ENCODE peak calls at places on chromosomes 3 and 15, in nine cellular contexts. One of them, this sample, is unnamed.

GRCh38 chr3:39639344-39640236 is 169.8 kb upstream of the MYRIP start:
- DNase-seq in left lung: peak; percentile 41
- DNase-seq in mesendoderm: peak; percentile 94
- DNase-seq in heart right ventricle: no peak
- DNase-seq in cardiac fibroblast: peak; percentile 96
- DNase-seq in HAP-1: peak; percentile 15
- DNase-seq in bronchial epithelial cell: peak; percentile 98
- DNase-seq in fibroblast of the aortic adventitia: peak; percentile 93
- DNase-seq in CD8-positive, alpha-beta T cell: no peak
- DNase-seq in this sample: peak; percentile 93

GRCh38 chr3:122258757-122259371 is 66.2 kb upstream of the CSTA start:
- DNase-seq in mesendoderm: peak; percentile 82
- DNase-seq in CD8-positive, alpha-beta T cell: no peak
- DNase-seq in cardiac fibroblast: peak; percentile 73
- DNase-seq in heart right ventricle: peak; percentile 56
- DNase-seq in left lung: peak; percentile 73
- DNase-seq in fibroblast of the aortic adventitia: peak; percentile 53
- DNase-seq in bronchial epithelial cell: peak; percentile 66
- DNase-seq in HAP-1: peak; percentile 64
- DNase-seq in this sample: peak; percentile 49

GRCh38 chr3:148727242-148727641 is 29.5 kb downstream of the AGTR1 start:
- DNase-seq in fibroblast of the aortic adventitia: no peak
- DNase-seq in heart right ventricle: no peak
- DNase-seq in mesendoderm: peak; percentile 76
- DNase-seq in cardiac fibroblast: peak; percentile 39
- DNase-seq in CD8-positive, alpha-beta T cell: no peak
- DNase-seq in bronchial epithelial cell: peak; percentile 4
- DNase-seq in HAP-1: peak; percentile 78
- DNase-seq in left lung: no peak
- DNase-seq in this sample: peak; percentile 15

GRCh38 chr3:157129782-157130137 is 30.2 kb downstream of the CCNL1 start:
- DNase-seq in fibroblast of the aortic adventitia: no peak
- DNase-seq in heart right ventricle: no peak
- DNase-seq in left lung: no peak
- DNase-seq in HAP-1: no peak
- DNase-seq in mesendoderm: peak; percentile 77
- DNase-seq in cardiac fibroblast: peak; percentile 34
- DNase-seq in bronchial epithelial cell: no peak
- DNase-seq in CD8-positive, alpha-beta T cell: peak; percentile 59
- DNase-seq in this sample: peak; percentile 86

GRCh38 chr15:60691508-60692047 is 212.6 kb upstream of the ICE2 start:
- DNase-seq in cardiac fibroblast: no peak
- DNase-seq in heart right ventricle: no peak
- DNase-seq in fibroblast of the aortic adventitia: no peak
- DNase-seq in bronchial epithelial cell: no peak
- DNase-seq in CD8-positive, alpha-beta T cell: no peak
- DNase-seq in mesendoderm: no peak
- DNase-seq in left lung: no peak
- DNase-seq in HAP-1: no peak
- DNase-seq in this sample: no peak

GRCh38 chr15:36797128-36797527 is 217.7 kb downstream of the CDIN1 start:
- DNase-seq in heart right ventricle: no peak
- DNase-seq in HAP-1: no peak
- DNase-seq in cardiac fibroblast: no peak
- DNase-seq in bronchial epithelial cell: no peak
- DNase-seq in fibroblast of the aortic adventitia: no peak
- DNase-seq in mesendoderm: peak; percentile 55
- DNase-seq in left lung: no peak
- DNase-seq in CD8-positive, alpha-beta T cell: no peak
- DNase-seq in this sample: no peak

GRCh38 chr15:38377547-38378161 is 76.3 kb upstream of the FAM98B start:
- DNase-seq in cardiac fibroblast: no peak
- DNase-seq in heart right ventricle: no peak
- DNase-seq in bronchial epithelial cell: no peak
- DNase-seq in CD8-positive, alpha-beta T cell: no peak
- DNase-seq in mesendoderm: no peak
- DNase-seq in fibroblast of the aortic adventitia: no peak
- DNase-seq in left lung: no peak
- DNase-seq in HAP-1: no peak
- DNase-seq in this sample: no peak

GRCh38 chr3:16516695-16517481 is 3.4 kb upstream of the RFTN1 start:
- DNase-seq in fibroblast of the aortic adventitia: peak; percentile 82
- DNase-seq in heart right ventricle: no peak
- DNase-seq in HAP-1: peak; percentile 39
- DNase-seq in bronchial epithelial cell: peak; percentile 37
- DNase-seq in cardiac fibroblast: peak; percentile 72
- DNase-seq in CD8-positive, alpha-beta T cell: no peak
- DNase-seq in mesendoderm: peak; percentile 54
- DNase-seq in left lung: no peak
- DNase-seq in this sample: peak; percentile 71

GRCh38 chr3:86814321-86814720 is 176.6 kb downstream of the VGLL3 start:
- DNase-seq in CD8-positive, alpha-beta T cell: no peak
- DNase-seq in mesendoderm: no peak
- DNase-seq in fibroblast of the aortic adventitia: no peak
- DNase-seq in HAP-1: no peak
- DNase-seq in cardiac fibroblast: no peak
- DNase-seq in bronchial epithelial cell: no peak
- DNase-seq in left lung: no peak
- DNase-seq in heart right ventricle: no peak
- DNase-seq in this sample: no peak

GRCh38 chr15:60062826-60063225 is 58.7 kb downstream of the FOXB1 start:
- DNase-seq in cardiac fibroblast: peak; percentile 87
- DNase-seq in bronchial epithelial cell: peak; percentile 83
- DNase-seq in mesendoderm: no peak
- DNase-seq in left lung: no peak
- DNase-seq in fibroblast of the aortic adventitia: peak; percentile 73
- DNase-seq in heart right ventricle: no peak
- DNase-seq in HAP-1: no peak
- DNase-seq in CD8-positive, alpha-beta T cell: no peak
- DNase-seq in this sample: peak; percentile 41

GRCh38 chr3:14799146-14799545 is 19.6 kb upstream of the FGD5 start:
- DNase-seq in bronchial epithelial cell: no peak
- DNase-seq in mesendoderm: no peak
- DNase-seq in HAP-1: no peak
- DNase-seq in CD8-positive, alpha-beta T cell: no peak
- DNase-seq in left lung: no peak
- DNase-seq in fibroblast of the aortic adventitia: no peak
- DNase-seq in cardiac fibroblast: no peak
- DNase-seq in heart right ventricle: no peak
- DNase-seq in this sample: no peak

GRCh38 chr3:56799251-56799882 is 2.4 kb downstream of the ARHGEF3 start:
- DNase-seq in cardiac fibroblast: peak; percentile 83
- DNase-seq in HAP-1: no peak
- DNase-seq in CD8-positive, alpha-beta T cell: peak; percentile 59
- DNase-seq in bronchial epithelial cell: peak; percentile 75
- DNase-seq in left lung: no peak
- DNase-seq in fibroblast of the aortic adventitia: peak; percentile 85
- DNase-seq in heart right ventricle: no peak
- DNase-seq in mesendoderm: peak; percentile 50
- DNase-seq in this sample: peak; percentile 74

GRCh38 chr3:164235239-164235728 is 843.0 kb downstream of the SI start:
- DNase-seq in HAP-1: no peak
- DNase-seq in cardiac fibroblast: no peak
- DNase-seq in fibroblast of the aortic adventitia: no peak
- DNase-seq in heart right ventricle: no peak
- DNase-seq in left lung: no peak
- DNase-seq in CD8-positive, alpha-beta T cell: no peak
- DNase-seq in mesendoderm: no peak
- DNase-seq in bronchial epithelial cell: no peak
- DNase-seq in this sample: no peak

GRCh38 chr3:102354818-102355515 is 79.8 kb upstream of the ZPLD1 start:
- DNase-seq in bronchial epithelial cell: peak; percentile 94
- DNase-seq in heart right ventricle: no peak
- DNase-seq in mesendoderm: peak; percentile 66
- DNase-seq in HAP-1: no peak
- DNase-seq in left lung: no peak
- DNase-seq in CD8-positive, alpha-beta T cell: no peak
- DNase-seq in fibroblast of the aortic adventitia: peak; percentile 67
- DNase-seq in cardiac fibroblast: peak; percentile 80
- DNase-seq in this sample: peak; percentile 74

GRCh38 chr3:72448858-72449257 is 399.4 kb downstream of the SHQ1 start:
- DNase-seq in fibroblast of the aortic adventitia: no peak
- DNase-seq in cardiac fibroblast: peak; percentile 9
- DNase-seq in HAP-1: no peak
- DNase-seq in left lung: no peak
- DNase-seq in mesendoderm: no peak
- DNase-seq in CD8-positive, alpha-beta T cell: no peak
- DNase-seq in heart right ventricle: no peak
- DNase-seq in bronchial epithelial cell: peak; percentile 44
- DNase-seq in this sample: peak; percentile 16

GRCh38 chr15:67042490-67043181 is 22.8 kb upstream of the SMAD3 start:
- DNase-seq in HAP-1: no peak
- DNase-seq in cardiac fibroblast: no peak
- DNase-seq in fibroblast of the aortic adventitia: peak; percentile 30
- DNase-seq in left lung: no peak
- DNase-seq in mesendoderm: no peak
- DNase-seq in bronchial epithelial cell: no peak
- DNase-seq in CD8-positive, alpha-beta T cell: no peak
- DNase-seq in heart right ventricle: no peak
- DNase-seq in this sample: peak; percentile 45

GRCh38 chr3:42531470-42531869 is 29.0 kb downstream of the VIPR1 start:
- DNase-seq in left lung: peak; percentile 24
- DNase-seq in HAP-1: no peak
- DNase-seq in bronchial epithelial cell: no peak
- DNase-seq in cardiac fibroblast: no peak
- DNase-seq in mesendoderm: no peak
- DNase-seq in CD8-positive, alpha-beta T cell: no peak
- DNase-seq in heart right ventricle: no peak
- DNase-seq in fibroblast of the aortic adventitia: no peak
- DNase-seq in this sample: no peak

DNA sequence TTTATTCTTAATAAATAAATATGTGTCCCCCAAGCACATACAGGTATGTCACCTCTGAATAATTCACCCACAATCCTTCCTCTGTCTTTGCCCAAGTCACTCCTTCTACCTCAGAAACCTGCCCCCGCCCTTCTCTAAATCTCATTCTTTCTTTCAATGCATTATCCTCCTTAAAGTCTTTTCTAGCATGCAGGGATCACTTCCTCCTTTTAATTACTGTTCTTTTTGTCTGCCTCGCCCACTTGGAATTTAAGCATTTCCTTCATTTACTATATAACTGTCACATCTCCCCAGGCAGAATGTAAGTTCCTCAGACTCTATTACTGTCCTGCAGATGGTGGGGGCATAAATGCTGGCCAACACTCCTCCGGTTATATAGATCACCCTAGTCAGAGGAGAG is 7.8 kb downstream of the CCDC80 start:
- DNase-seq in left lung: no peak
- DNase-seq in heart right ventricle: no peak
- DNase-seq in bronchial epithelial cell: no peak
- DNase-seq in CD8-positive, alpha-beta T cell: no peak
- DNase-seq in mesendoderm: no peak
- DNase-seq in HAP-1: no peak
- DNase-seq in cardiac fibroblast: no peak
- DNase-seq in fibroblast of the aortic adventitia: no peak
- DNase-seq in this sample: no peak
- H3K4me3 ChIP-seq in left lung: no peak overlapping the region
- H3K4me3 ChIP-seq in heart right ventricle: peak overlapping the region; percentile 18
- H3K4me3 ChIP-seq in bronchial epithelial cell: no peak overlapping the region
- H3K4me3 ChIP-seq in CD8-positive, alpha-beta T cell: no peak overlapping the region
- H3K4me3 ChIP-seq in mesendoderm: no peak overlapping the region
- H3K4me3 ChIP-seq in HAP-1: no peak overlapping the region
- H3K4me3 ChIP-seq in cardiac fibroblast: peak overlapping the region; percentile 71
- H3K4me3 ChIP-seq in fibroblast of the aortic adventitia: peak overlapping the region; percentile 99
- H3K4me3 ChIP-seq in this sample: peak overlapping the region; percentile 13

GRCh38 chr15:28923726-28924280 is 38.0 kb downstream of the APBA2 start:
- DNase-seq in mesendoderm: no peak
- DNase-seq in bronchial epithelial cell: no peak
- DNase-seq in CD8-positive, alpha-beta T cell: no peak
- DNase-seq in heart right ventricle: no peak
- DNase-seq in fibroblast of the aortic adventitia: no peak
- DNase-seq in HAP-1: no peak
- DNase-seq in cardiac fibroblast: no peak
- DNase-seq in left lung: no peak
- DNase-seq in this sample: no peak
- H3K4me3 ChIP-seq in mesendoderm: no peak overlapping the region
- H3K4me3 ChIP-seq in bronchial epithelial cell: no peak overlapping the region
- H3K4me3 ChIP-seq in CD8-positive, alpha-beta T cell: no peak overlapping the region
- H3K4me3 ChIP-seq in heart right ventricle: no peak overlapping the region
- H3K4me3 ChIP-seq in fibroblast of the aortic adventitia: no peak overlapping the region
- H3K4me3 ChIP-seq in HAP-1: no peak overlapping the region
- H3K4me3 ChIP-seq in cardiac fibroblast: no peak overlapping the region
- H3K4me3 ChIP-seq in left lung: no peak overlapping the region
- H3K4me3 ChIP-seq in this sample: no peak overlapping the region

DNA sequence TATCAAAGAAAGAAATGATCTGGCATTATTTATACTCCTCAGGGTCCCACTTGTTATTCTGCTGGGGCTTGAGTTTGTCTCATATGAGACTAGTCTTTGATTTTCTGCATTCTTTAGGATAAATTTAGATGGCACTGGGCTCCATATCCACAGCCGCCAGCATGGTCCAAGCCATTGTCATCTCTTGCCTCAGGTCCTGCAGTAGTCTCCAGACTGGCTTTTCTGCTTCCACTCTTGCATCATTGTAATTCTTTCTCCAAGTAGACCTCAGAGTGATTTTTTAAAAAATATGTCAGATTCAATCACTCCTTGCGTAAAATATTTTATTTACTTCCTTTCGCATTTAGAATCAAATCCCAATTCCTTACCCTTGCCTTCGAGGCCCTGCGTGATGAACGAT is 50.4 kb upstream of the ST3GAL6 start:
- DNase-seq in fibroblast of the aortic adventitia: no peak
- DNase-seq in HAP-1: no peak
- DNase-seq in left lung: no peak
- DNase-seq in mesendoderm: no peak
- DNase-seq in bronchial epithelial cell: no peak
- DNase-seq in cardiac fibroblast: no peak
- DNase-seq in CD8-positive, alpha-beta T cell: no peak
- DNase-seq in heart right ventricle: no peak
- DNase-seq in this sample: no peak
- H3K4me3 ChIP-seq in fibroblast of the aortic adventitia: no peak overlapping the region
- H3K4me3 ChIP-seq in HAP-1: no peak overlapping the region
- H3K4me3 ChIP-seq in left lung: no peak overlapping the region
- H3K4me3 ChIP-seq in mesendoderm: no peak overlapping the region
- H3K4me3 ChIP-seq in bronchial epithelial cell: no peak overlapping the region
- H3K4me3 ChIP-seq in cardiac fibroblast: no peak overlapping the region
- H3K4me3 ChIP-seq in CD8-positive, alpha-beta T cell: no peak overlapping the region
- H3K4me3 ChIP-seq in heart right ventricle: no peak overlapping the region
- H3K4me3 ChIP-seq in this sample: no peak overlapping the region

GRCh38 chr15:40398413-40398873 is 7.2 kb upstream of the IVD start:
- DNase-seq in HAP-1: no peak
- DNase-seq in bronchial epithelial cell: no peak
- DNase-seq in CD8-positive, alpha-beta T cell: no peak
- DNase-seq in mesendoderm: no peak
- DNase-seq in heart right ventricle: no peak
- DNase-seq in fibroblast of the aortic adventitia: no peak
- DNase-seq in left lung: peak; percentile 61
- DNase-seq in cardiac fibroblast: no peak
- DNase-seq in this sample: no peak
- H3K4me3 ChIP-seq in HAP-1: no peak overlapping the region
- H3K4me3 ChIP-seq in bronchial epithelial cell: no peak overlapping the region
- H3K4me3 ChIP-seq in CD8-positive, alpha-beta T cell: no peak overlapping the region
- H3K4me3 ChIP-seq in mesendoderm: no peak overlapping the region
- H3K4me3 ChIP-seq in heart right ventricle: no peak overlapping the region
- H3K4me3 ChIP-seq in fibroblast of the aortic adventitia: no peak overlapping the region
- H3K4me3 ChIP-seq in left lung: no peak overlapping the region
- H3K4me3 ChIP-seq in cardiac fibroblast: no peak overlapping the region
- H3K4me3 ChIP-seq in this sample: no peak overlapping the region

This sample was measured in astrocyte of the spinal cord.